ENCODE peak calls at places on chromosomes 4 and X, in five cellular contexts. X is iPS-NIHi11; W is stimulated activated CD4-positive, alpha-beta T cell treated with anti-CD3 and anti-CD28 coated beads, Interleukin-2, amount 100 ng/mL, for 48 hours; D is activated naive CD4-positive, alpha-beta T cell treated with anti-CD3 and anti-CD28 coated beads, Interleukin-2, amount 50 U/mL, for 16 hours; H is left ventricle myocardium inferior. O is an unnamed sample.

GRCh38 chrX:123990169-123990568 is 28.7 kb downstream of the STAG2 start:
- DNase-seq in X (no peak), W (no peak), D (no peak), H (no peak), O (no peak)

GRCh38 chrX:107894038-107894437 is 68.4 kb downstream of the MID2 start:
- DNase-seq in X (peak; percentile 42), W (peak; percentile 27), D (no peak), H (no peak), O (peak; percentile 43)

GRCh38 chrX:107676559-107677378 is 48.5 kb downstream of the PRPS1 start:
- DNase-seq in X (peak; percentile 6), W (peak; percentile 36), D (peak; percentile 67), H (peak; percentile 84), O (no peak)

GRCh38 chrX:122816288-122816687 is 367.8 kb upstream of the GRIA3 start:
- DNase-seq in X (no peak), W (no peak), D (no peak), H (no peak), O (no peak)

GRCh38 chrX:46258356-46258755 is 286.9 kb downstream of the ZNF674 start:
- DNase-seq in X (no peak), W (no peak), D (no peak), H (no peak), O (no peak)

GRCh38 chr4:10741221-10741620 is 56.7 kb upstream of the CLNK start:
- DNase-seq in X (no peak), W (no peak), D (no peak), H (no peak), O (no peak)

GRCh38 chrX:72306851-72307645 is 1.3 kb upstream of the CITED1 start:
- DNase-seq in X (peak; percentile 55), W (no peak), D (peak; percentile 25), H (peak; percentile 46), O (peak; percentile 61)

GRCh38 chrX:9707306-9708015 is 58.2 kb downstream of the GPR143 start:
- DNase-seq in X (no peak), W (no peak), D (no peak), H (no peak), O (no peak)

GRCh38 chrX:124346064-124346876 is at the start of gene SH2D1A:
- DNase-seq in X (no peak), W (no peak), D (no peak), H (no peak), O (no peak)

GRCh38 chr4:1765409-1766335 is 27.4 kb upstream of the FGFR3 start:
- DNase-seq in X (no peak), W (no peak), D (no peak), H (no peak), O (no peak)

GRCh38 chr4:18105023-18106011 is 83.8 kb upstream of the LCORL start:
- DNase-seq in X (no peak), W (no peak), D (no peak), H (no peak), O (peak; percentile 2)

GRCh38 chr4:108170729-108171540 is 2.2 kb upstream of the LEF1 start:
- DNase-seq in X (peak; percentile 28), W (no peak), D (no peak), H (no peak), O (no peak)

GRCh38 chrX:40474205-40474626 is 106.6 kb upstream of the ATP6AP2 start:
- DNase-seq in X (peak; percentile 73), W (no peak), D (no peak), H (peak; percentile 17), O (no peak)

GRCh38 chrX:100663651-100664050 is 19.7 kb downstream of the SRPX2 start:
- DNase-seq in X (no peak), W (no peak), D (no peak), H (no peak), O (no peak)

GRCh38 chr4:113576947-113577678 is 184.4 kb downstream of the CAMK2D start:
- DNase-seq in X (no peak), W (no peak), D (no peak), H (no peak), O (no peak)

GRCh38 chrX:13892856-13893255 is 76.0 kb upstream of the GPM6B start:
- DNase-seq in X (no peak), W (no peak), D (no peak), H (no peak), O (no peak)

GRCh38 chr4:3332498-3332897 is 39.7 kb downstream of the RGS12 start:
- DNase-seq in X (no peak), W (no peak), D (no peak), H (no peak), O (no peak)

GRCh38 chr4:186932196-186932595 is 208.5 kb upstream of the FAT1 start:
- DNase-seq in X (no peak), W (no peak), D (no peak), H (no peak), O (no peak)

GRCh38 chr4:17060230-17060629 is 161.8 kb upstream of the LDB2 start:
- DNase-seq in X (no peak), W (no peak), D (no peak), H (no peak), O (no peak)

GRCh38 chr4:158930573-158930972 is 161.7 kb downstream of the FNIP2 start:
- DNase-seq in X (no peak), W (no peak), D (no peak), H (no peak), O (no peak)

GRCh38 chrX:23773601-23774175 is 9.3 kb upstream of the SAT1 start:
- DNase-seq in X (no peak), W (peak; percentile 6), D (peak; percentile 33), H (no peak), O (peak; percentile 32)

GRCh38 chr4:99033956-99034355 is 38.4 kb downstream of the METAP1 start:
- DNase-seq in X (no peak), W (no peak), D (no peak), H (no peak), O (no peak)

GRCh38 chr4:125714845-125715244 is 400.1 kb downstream of the FAT4 start:
- DNase-seq in X (peak; percentile 35), W (no peak), D (no peak), H (no peak), O (no peak)

GRCh38 chrX:65035451-65035779 is 59.2 kb upstream of the ZC4H2 start:
- DNase-seq in X (peak; percentile 13), W (no peak), D (no peak), H (peak; percentile 15), O (no peak)

GRCh38 chrX:45322382-45322781 is 121.7 kb upstream of the DIPK2B start:
- DNase-seq in X (peak; percentile 21), W (no peak), D (no peak), H (no peak), O (peak; percentile 1)

GRCh38 chrX:81241753-81242152 is 39.9 kb downstream of the SH3BGRL start:
- DNase-seq in X (no peak), W (no peak), D (no peak), H (no peak), O (no peak)

O was measured in GM13976.